ENCODE peak calls at places on chromosomes 16 and 17, in eight cellular contexts. M, K, P, O, Z, F, R and B are unnamed samples.

GRCh38 chr16:1264257-1265089 is 8.6 kb downstream of the TPSD1 start:
- DNase-seq in Z (no peak), K (no peak), O (no peak), P (no peak), M (no peak), R (no peak), F (no peak), B (no peak)

GRCh38 chr17:43438626-43439529 is 40.1 kb downstream of the ARL4D start:
- DNase-seq in M (peak), F (no peak), R (peak), O (no peak), P (peak), Z (no peak), K (no peak), B (no peak)

GRCh38 chr17:77889135-77889505 is 69.4 kb upstream of the TNRC6C start:
- DNase-seq in F (no peak), O (no peak), M (no peak), R (no peak), P (no peak), Z (no peak), K (no peak), B (no peak)

GRCh38 chr17:73430848-73431247 is 119.0 kb upstream of the CDC42EP4 start:
- DNase-seq in M (no peak), Z (peak), P (no peak), K (no peak), F (no peak), O (no peak), R (peak), B (no peak)

GRCh38 chr16:22838681-22839080 is 24.7 kb downstream of the HS3ST2 start:
- DNase-seq in P (no peak), F (no peak), M (no peak), Z (no peak), R (no peak), O (no peak), K (no peak), B (no peak)

GRCh38 chr17:7122386-7122785 is 7.8 kb upstream of the ASGR2 start:
- DNase-seq in O (no peak), M (no peak), F (no peak), P (peak), Z (no peak), K (no peak), R (no peak), B (no peak)

GRCh38 chr16:67185866-67186134 is 2.0 kb upstream of the MATCAP1 start:
- DNase-seq in Z (no peak), R (no peak), K (no peak), F (no peak), O (no peak), M (no peak), P (no peak), B (no peak)

GRCh38 chr16:68446941-68447675 is 1.2 kb downstream of the SMPD3 start:
- DNase-seq in O (no peak), M (no peak), P (no peak), F (no peak), Z (no peak), R (no peak), K (no peak), B (no peak)

GRCh38 chr16:78147846-78148535 is 48.5 kb downstream of the WWOX start:
- DNase-seq in M (no peak), R (peak), F (no peak), K (no peak), O (no peak), P (no peak), Z (no peak), B (no peak)